ENCODE peak calls at places on chromosomes 4 and X, in seven cellular contexts. R is PC-3, I is HCT116, L is neural progenitor cell, A is GM23248, E is mesenchymal stem cell, S is IMR-90. K is an unnamed sample.

GRCh38 chr4:123170843-123171242 is 225.8 kb upstream of the SPRY1 start:
- DNase-seq in R (peak), E (no peak), A (no peak), I (no peak), L (no peak), S (peak), K (peak)

GRCh38 chr4:40486534-40486933 is 143.1 kb downstream of the RBM47 start:
- DNase-seq in E (peak), I (no peak), L (no peak), A (peak), S (peak), R (peak), K (peak)

GRCh38 chr4:165537028-165537648 is 158.3 kb downstream of the CPE start:
- DNase-seq in A (peak), L (peak), I (peak), R (peak), S (peak), E (peak), K (peak)

GRCh38 chrX:84737471-84737871 is 235.2 kb upstream of the HDX start:
- DNase-seq in R (no peak), S (peak), E (no peak), A (peak), L (no peak), I (no peak), K (no peak)

GRCh38 chr4:97664741-97665140 is 478.5 kb downstream of the STPG2 start:
- DNase-seq in E (no peak), A (no peak), S (no peak), R (no peak), I (no peak), L (no peak), K (no peak)

GRCh38 chr4:51999250-51999649 is 20.9 kb downstream of the LRRC66 start:
- DNase-seq in I (no peak), E (no peak), R (no peak), S (no peak), L (no peak), A (no peak), K (no peak)

GRCh38 chr4:173168396-173169177 is at the start of gene GALNT7:
- DNase-seq in I (no peak), A (peak), L (peak), R (peak), E (peak), S (peak), K (peak)

GRCh38 chrX:121254336-121254735 is 206.9 kb downstream of the GLUD2 start:
- DNase-seq in A (no peak), E (no peak), I (no peak), L (peak), R (peak), S (no peak), K (no peak)

GRCh38 chr4:89056953-89057398 is at the start of gene FAM13A:
- DNase-seq in S (peak), R (peak), A (peak), I (peak), L (peak), E (peak), K (peak)

GRCh38 chr4:9758641-9759317 is 22.7 kb upstream of the DRD5 start:
- DNase-seq in R (no peak), S (no peak), E (no peak), A (no peak), L (peak), I (no peak), K (no peak)

GRCh38 chr4:39433878-39434492 is 24.7 kb downstream of the RPL9 start:
- DNase-seq in E (no peak), A (no peak), S (no peak), L (no peak), R (no peak), I (no peak), K (no peak)

DNA sequence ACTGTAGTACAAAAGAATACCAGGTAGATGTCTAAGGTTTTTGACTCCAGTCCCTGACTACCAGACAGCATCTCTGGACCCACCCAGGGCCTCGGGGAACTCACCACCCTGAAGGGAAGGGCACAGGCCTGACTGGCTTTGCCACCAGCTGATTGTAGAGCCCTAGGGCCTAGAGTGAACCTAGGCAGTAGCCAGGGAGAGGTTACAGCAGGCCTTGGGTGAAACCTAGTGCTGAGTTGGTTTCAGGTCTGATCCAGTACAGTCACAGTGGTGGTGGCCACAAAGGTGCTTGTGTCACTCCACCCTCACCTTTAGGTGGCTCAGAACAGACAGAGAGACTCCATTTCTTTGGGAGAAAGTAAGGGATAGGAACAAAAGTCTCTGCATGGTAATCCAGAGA is 244.8 kb downstream of the KLHL13 start:
- DNase-seq in S (no peak), I (no peak), L (no peak), R (no peak), A (no peak), E (no peak), K (no peak)
- H3K9ac ChIP-seq in S (no peak), I (no peak), L (no peak), R (no peak), A (no peak), E (no peak), K (no peak)

DNA sequence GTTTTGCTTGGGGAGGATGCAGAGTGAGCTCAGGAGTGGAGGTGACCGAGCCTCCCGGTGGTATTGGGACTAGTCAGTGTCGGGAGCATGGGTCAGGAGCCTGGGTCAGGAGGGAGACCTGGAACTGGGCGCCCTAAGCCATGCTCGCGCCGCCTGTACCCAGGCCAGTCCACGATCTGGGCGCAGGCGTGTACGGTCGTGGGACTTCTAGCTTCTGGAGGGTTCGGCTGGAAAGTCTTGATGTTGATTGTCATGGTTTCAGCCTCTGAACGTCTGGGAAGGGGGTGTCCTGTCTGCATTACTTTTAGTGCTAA is 244 bp downstream of the EIF2S3 start:
- DNase-seq in I (no peak), L (no peak), S (no peak), E (no peak), A (no peak), R (no peak), K (no peak)
- H3K9ac ChIP-seq in I (no peak), L (no peak), S (peak), E (no peak), A (no peak), R (no peak), K (no peak)

DNA sequence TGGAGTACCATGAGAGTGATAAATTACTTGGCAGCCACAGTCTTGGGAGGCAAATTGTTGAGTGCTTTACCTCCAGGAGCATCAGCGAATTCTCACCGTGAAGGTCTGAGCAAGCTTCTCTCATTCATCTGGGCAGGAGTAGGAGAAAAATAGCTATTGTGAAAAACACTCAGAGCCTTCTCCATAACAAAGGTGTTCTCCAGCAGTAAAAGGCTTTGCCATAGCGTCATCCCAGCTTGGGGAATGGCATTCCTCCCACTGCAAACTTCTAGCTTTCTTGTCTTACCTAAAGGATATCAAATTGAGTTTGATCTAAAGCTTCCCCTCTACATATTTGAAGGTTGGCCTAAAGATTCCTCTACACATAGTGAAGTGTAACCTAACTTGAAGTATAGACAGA is 29.8 kb upstream of the MAGEA11 start:
- DNase-seq in A (no peak), I (no peak), E (no peak), R (no peak), L (no peak), S (no peak), K (no peak)
- H3K9ac ChIP-seq in A (no peak), I (no peak), E (no peak), R (no peak), L (no peak), S (no peak), K (no peak)

DNA sequence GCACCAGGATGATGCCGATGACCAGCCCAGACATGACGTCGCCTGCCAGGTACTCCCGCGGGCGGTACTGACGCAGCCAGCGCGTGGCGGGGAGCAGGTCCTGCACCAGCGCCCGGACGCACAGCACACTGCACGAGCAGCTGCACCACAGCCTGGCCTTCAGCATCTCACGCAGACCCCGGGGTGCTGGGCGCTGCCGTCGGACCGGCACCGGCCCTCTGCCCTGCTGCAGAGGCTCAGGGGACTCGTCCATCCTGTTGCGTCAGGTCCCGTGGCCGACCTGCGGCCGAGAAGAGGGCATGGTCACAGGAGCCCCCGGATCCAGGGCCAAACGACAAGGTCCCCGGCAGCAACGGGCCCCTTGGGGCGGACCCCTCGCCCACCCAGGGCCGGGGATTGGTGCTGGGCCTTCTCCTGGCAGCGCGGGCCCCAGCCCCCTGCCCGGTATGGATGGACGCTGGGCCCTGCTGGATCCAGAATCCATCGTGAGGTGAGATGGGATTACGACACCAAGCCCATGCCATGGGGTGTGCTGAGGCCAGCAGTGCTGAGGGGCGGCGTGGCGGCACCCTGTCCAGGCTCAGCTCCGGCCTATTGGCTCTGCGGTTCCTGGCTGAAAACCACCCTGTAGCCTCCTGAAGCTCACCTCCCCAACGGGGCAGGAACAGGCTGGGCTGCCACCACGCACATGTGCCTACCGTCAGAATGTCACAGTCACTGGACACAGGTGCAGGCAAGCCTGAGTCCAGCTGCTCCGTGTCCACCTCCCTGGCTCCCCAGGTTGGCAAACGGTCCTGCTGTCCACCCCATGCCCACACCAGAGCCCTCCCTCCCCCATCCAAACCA is 1.5 kb downstream of the SLC26A1 start:
- DNase-seq in A (no peak), S (no peak), R (no peak), I (no peak), E (no peak), L (no peak), K (no peak)
- H3K9ac ChIP-seq in A (no peak), S (no peak), R (no peak), I (peak), E (no peak), L (no peak), K (no peak)

GRCh38 chr4:125316391-125316780 is 1.6 kb downstream of the FAT4 start:
- DNase-seq in S (no peak), L (peak), I (no peak), R (peak), E (no peak), A (peak), K (no peak)
- H3K9ac ChIP-seq in S (peak), L (peak), I (no peak), R (no peak), E (peak), A (peak), K (no peak)

GRCh38 chr4:158538176-158538575 is 16.5 kb downstream of the RXFP1 start:
- DNase-seq in A (peak), E (peak), S (peak), L (no peak), I (no peak), R (no peak), K (peak)

GRCh38 chr4:158536833-158537232 is 15.2 kb downstream of the RXFP1 start:
- DNase-seq in I (no peak), S (no peak), A (no peak), R (no peak), L (no peak), E (no peak), K (no peak)

GRCh38 chr4:158532556-158533231 is 11.0 kb downstream of the RXFP1 start:
- DNase-seq in R (no peak), E (no peak), A (no peak), S (no peak), I (no peak), L (no peak), K (no peak)

GRCh38 chr4:158534727-158535126 is 13.0 kb downstream of the RXFP1 start:
- DNase-seq in S (no peak), R (no peak), I (no peak), E (no peak), A (no peak), L (no peak), K (no peak)

GRCh38 chr4:158535130-158535614 is 13.5 kb downstream of the RXFP1 start:
- DNase-seq in R (peak), S (peak), I (peak), E (peak), L (no peak), A (peak), K (peak)
- H3K9ac ChIP-seq in R (no peak), S (no peak), I (no peak), E (peak), L (no peak), A (no peak), K (no peak)

GRCh38 chr4:1578968-1579833 is 104.9 kb downstream of the FAM53A start:
- DNase-seq in I (peak), L (peak), A (peak), R (peak), E (peak), S (peak), K (peak)
- H3K9ac ChIP-seq in I (peak), L (no peak), A (peak), R (peak), E (peak), S (peak), K (no peak)

GRCh38 chr4:74661427-74662171 is 132.7 kb downstream of the BTC start:
- DNase-seq in R (peak), A (peak), L (no peak), S (peak), E (peak), I (no peak), K (peak)

GRCh38 chr4:74660866-74661265 is 133.5 kb downstream of the BTC start:
- DNase-seq in A (peak), E (no peak), S (no peak), I (no peak), L (no peak), R (no peak), K (no peak)

GRCh38 chr4:74656596-74656995 is 137.7 kb downstream of the BTC start:
- DNase-seq in E (no peak), L (no peak), S (no peak), A (no peak), R (peak), I (no peak), K (no peak)

GRCh38 chr4:74659576-74660411 is 134.5 kb downstream of the BTC start:
- DNase-seq in A (peak), E (peak), I (peak), R (peak), S (peak), L (no peak), K (peak)

DNA sequence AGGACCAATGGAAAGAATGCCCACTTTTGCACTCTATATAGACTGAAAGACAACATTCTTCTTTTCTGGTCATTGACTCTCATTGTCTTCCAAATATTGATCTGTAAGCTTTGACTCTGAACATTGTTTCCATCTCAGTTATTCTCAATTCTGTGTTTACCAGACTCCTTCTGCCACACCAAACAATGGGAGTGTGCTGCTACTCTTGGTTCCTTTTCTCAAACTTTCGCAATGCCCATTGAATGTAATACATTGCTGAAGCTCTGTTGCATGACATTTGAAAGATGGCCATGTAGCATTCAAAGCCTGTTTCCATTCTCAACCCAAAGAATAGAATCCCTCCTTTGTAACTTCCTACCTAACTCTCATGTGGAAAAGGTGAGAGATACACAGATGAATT is 136.2 kb downstream of the BTC start:
- DNase-seq in I (no peak), R (no peak), S (no peak), E (no peak), L (no peak), A (no peak), K (no peak)
- H3K9ac ChIP-seq in I (peak), R (peak), S (no peak), E (no peak), L (no peak), A (no peak), K (no peak)

K was measured in mammary epithelial cell.